ENCODE peak calls at places on chromosomes 13 and 19, in four cellular contexts. K is cardiac muscle cell; Q is effector memory CD4-positive, alpha-beta T cell; U is astrocyte of the cerebellum. E is an unnamed sample.

GRCh38 chr13:39415003-39415402 is 188.0 kb downstream of the LHFPL6 start:
- DNase-seq in K (peak), Q (no peak), U (peak), E (no peak)

GRCh38 chr19:49542446-49542845 is 14.6 kb downstream of the RCN3 start:
- DNase-seq in K (no peak), Q (no peak), U (no peak), E (no peak)

GRCh38 chr13:37889102-37889501 is 19.5 kb upstream of the TRPC4 start:
- DNase-seq in K (peak), Q (no peak), U (no peak), E (no peak)

GRCh38 chr13:24213932-24214331 is 53.4 kb downstream of the SPATA13 start:
- DNase-seq in K (no peak), Q (no peak), U (no peak), E (no peak)

GRCh38 chr13:43489168-43489730 is 297.5 kb downstream of the ENOX1 start:
- DNase-seq in K (peak), Q (no peak), U (no peak), E (peak)

GRCh38 chr19:51196181-51196580 is 28.7 kb upstream of the CD33 start:
- DNase-seq in K (no peak), Q (no peak), U (no peak), E (no peak)

GRCh38 chr13:93922063-93922462 is 557.4 kb downstream of the DCT start:
- DNase-seq in K (no peak), Q (no peak), U (no peak), E (no peak)

GRCh38 chr13:37109080-37109678 is 3.7 kb upstream of the CSNK1A1L start:
- DNase-seq in K (peak), Q (no peak), U (peak), E (peak)

GRCh38 chr19:38263696-38264485 is 482 bp upstream of the SPINT2 start:
- DNase-seq in K (peak), Q (peak), U (no peak), E (peak)

GRCh38 chr19:8640402-8641004 is 10.1 kb downstream of the NFILZ start:
- DNase-seq in K (peak), Q (no peak), U (no peak), E (no peak)

GRCh38 chr13:33144358-33144784 is 128.1 kb downstream of the KL start:
- DNase-seq in K (no peak), Q (no peak), U (no peak), E (no peak)

GRCh38 chr13:30844548-30845296 is 61.3 kb upstream of the MEDAG start:
- DNase-seq in K (no peak), Q (no peak), U (no peak), E (no peak)

GRCh38 chr13:99517984-99518383 is 16.7 kb downstream of the TM9SF2 start:
- DNase-seq in K (no peak), Q (no peak), U (no peak), E (no peak)

GRCh38 chr13:93325303-93326297 is 99.0 kb downstream of the GPC6 start:
- DNase-seq in K (no peak), Q (no peak), U (no peak), E (no peak)

GRCh38 chr19:32287811-32288227 is 57.6 kb upstream of the ZNF507 start:
- DNase-seq in K (peak), Q (no peak), U (peak), E (peak)

GRCh38 chr13:32107474-32107873 is 75.9 kb downstream of the FRY start:
- DNase-seq in K (no peak), Q (no peak), U (no peak), E (peak)

GRCh38 chr19:49213791-49214190 is 56.2 kb downstream of the TRPM4 start:
- DNase-seq in K (no peak), Q (no peak), U (no peak), E (no peak)

GRCh38 chr19:27774337-27774736 is 1438.6 kb downstream of the UQCRFS1 start:
- DNase-seq in K (no peak), Q (no peak), U (no peak), E (no peak)

GRCh38 chr19:36916991-36917390 is 859 bp downstream of the ZNF568 start:
- DNase-seq in K (peak), Q (no peak), U (no peak), E (no peak)

GRCh38 chr19:823565-824121 is 1.9 kb upstream of the PLPPR3 start:
- DNase-seq in K (peak), Q (no peak), U (no peak), E (no peak)

GRCh38 chr13:86298741-86299140 is 499.5 kb upstream of the SLITRK6 start:
- DNase-seq in K (no peak), Q (no peak), U (no peak), E (no peak)

GRCh38 chr13:35979378-35979911 is 151.7 kb downstream of the DCLK1 start:
- DNase-seq in K (peak), Q (no peak), U (peak), E (no peak)

GRCh38 chr19:13639342-13639929 is 124.9 kb upstream of the MRI1 start:
- DNase-seq in K (no peak), Q (no peak), U (no peak), E (no peak)

GRCh38 chr13:31199849-31200635 is at the start of gene B3GLCT:
- DNase-seq in K (peak), Q (peak), U (peak), E (peak)

GRCh38 chr13:24671367-24672117 is 8.7 kb upstream of the ATP12A start:
- DNase-seq in K (peak), Q (no peak), U (peak), E (peak)

GRCh38 chr19:29404951-29405727 is 120.7 kb upstream of the VSTM2B start:
- DNase-seq in K (no peak), Q (no peak), U (no peak), E (no peak)

GRCh38 chr19:46955114-46955812 is 64.4 kb upstream of the NPAS1 start:
- DNase-seq in K (peak), Q (no peak), U (no peak), E (peak)

DNA sequence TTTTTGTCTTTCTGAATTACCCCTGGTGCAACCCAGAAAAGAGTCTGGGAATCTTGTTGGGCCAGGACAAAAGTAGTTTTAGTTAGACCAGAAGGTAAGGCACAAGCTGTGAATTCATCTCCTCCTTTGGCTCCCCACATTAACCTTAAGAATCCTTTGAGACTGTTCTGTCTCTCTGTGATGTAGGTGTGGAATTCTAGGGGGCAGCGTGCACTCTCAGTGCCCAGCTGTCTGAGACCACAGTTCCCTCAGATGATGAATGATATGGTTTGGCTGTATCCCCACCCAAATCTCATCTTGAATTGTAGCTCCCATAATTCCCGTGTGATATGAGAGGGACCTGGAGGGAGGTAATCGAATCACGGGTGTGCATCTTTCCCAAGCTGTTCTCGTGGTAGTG is 43.9 kb downstream of the ZNF506 start:
- DNase-seq in K (no peak), Q (no peak), U (no peak), E (no peak)
- H3K4me3 ChIP-seq in K (no peak), Q (no peak), U (no peak), E (peak)

DNA sequence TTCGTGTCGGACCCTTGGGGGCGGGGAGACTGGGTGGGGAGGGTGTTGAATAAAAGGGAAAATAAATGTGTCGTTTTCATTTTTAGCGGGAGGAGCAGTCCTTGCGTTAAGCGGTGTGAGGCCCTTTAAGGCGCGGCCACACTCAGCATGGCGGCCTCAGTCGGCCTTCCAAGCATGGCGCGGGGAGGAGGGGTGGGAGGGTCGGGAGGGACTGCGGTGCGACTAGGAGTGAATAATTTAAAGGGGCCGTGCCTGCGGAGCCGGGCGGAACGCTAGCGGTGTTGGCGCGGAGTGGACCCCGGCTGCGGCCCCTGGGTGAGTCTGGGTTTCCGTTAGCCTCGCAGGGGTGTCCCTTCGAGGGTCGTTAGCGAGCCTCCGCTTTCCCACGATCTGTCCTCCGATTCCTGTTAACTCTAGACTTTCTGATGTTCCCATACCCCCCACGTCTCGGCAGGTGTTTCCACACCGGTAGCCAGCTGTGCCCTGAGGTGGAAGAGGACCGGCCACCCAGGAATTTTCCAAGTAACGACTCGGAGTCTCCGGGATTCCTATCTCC is 1.5 kb upstream of the PNPLA6 start:
- DNase-seq in K (peak), Q (peak), U (peak), E (peak)
- H3K4me3 ChIP-seq in K (peak), Q (peak), U (peak), E (peak)

GRCh38 chr13:75761373-75761772 is 125.2 kb downstream of the LMO7 start:
- DNase-seq in K (no peak), Q (no peak), U (no peak), E (no peak)
- H3K4me3 ChIP-seq in K (peak), Q (peak), U (no peak), E (no peak)

GRCh38 chr19:4597975-4598671 is 38.6 kb upstream of the SEMA6B start:
- DNase-seq in K (peak), Q (peak), U (no peak), E (peak)
- H3K4me3 ChIP-seq in K (peak), Q (no peak), U (no peak), E (peak)

GRCh38 chr19:45046355-45046754 is 7.5 kb downstream of the CLASRP start:
- DNase-seq in K (no peak), Q (no peak), U (no peak), E (no peak)
- H3K4me3 ChIP-seq in K (no peak), Q (no peak), U (no peak), E (no peak)

GRCh38 chr13:20231839-20232555 is at the start of gene GJB6:
- DNase-seq in K (no peak), Q (no peak), U (no peak), E (no peak)
- H3K4me3 ChIP-seq in K (peak), Q (peak), U (peak), E (no peak)

GRCh38 chr19:5191091-5191490 is 149.5 kb downstream of the PTPRS start:
- DNase-seq in K (no peak), Q (no peak), U (no peak), E (no peak)

GRCh38 chr19:5196832-5197231 is 143.8 kb downstream of the PTPRS start:
- DNase-seq in K (no peak), Q (no peak), U (no peak), E (no peak)

GRCh38 chr19:5192568-5192967 is 148.0 kb downstream of the PTPRS start:
- DNase-seq in K (no peak), Q (no peak), U (no peak), E (no peak)

GRCh38 chr19:5194641-5195040 is 146.0 kb downstream of the PTPRS start:
- DNase-seq in K (no peak), Q (no peak), U (no peak), E (no peak)

DNA sequence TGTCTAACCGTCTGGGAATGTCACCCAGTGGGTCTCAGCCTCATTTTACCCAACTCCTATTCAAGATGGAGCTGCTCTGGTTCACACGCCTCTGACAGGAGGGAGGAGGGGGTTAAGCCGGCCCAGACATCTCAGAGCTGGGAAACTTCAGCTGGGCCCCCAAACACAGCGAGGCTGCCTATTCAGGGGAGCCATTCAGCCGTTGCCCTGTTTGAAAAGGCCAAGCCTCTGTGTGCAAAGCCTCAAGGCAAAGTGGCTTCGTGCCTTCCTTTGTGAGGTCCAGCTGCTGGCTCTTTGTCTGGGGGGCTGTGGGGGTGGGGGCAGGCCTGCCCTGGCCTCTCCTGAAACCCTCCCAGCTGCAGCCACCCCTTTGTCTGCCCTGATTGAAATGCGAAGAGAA is 147.4 kb downstream of the PTPRS start:
- DNase-seq in K (no peak), Q (no peak), U (no peak), E (no peak)
- H3K4me3 ChIP-seq in K (no peak), Q (no peak), U (no peak), E (no peak)